ENCODE peak calls at places on chromosomes 12 and 14, in four cellular contexts. E is SK-N-SH; T is transverse colon; U is CD8-positive, alpha-beta memory T cell. O is an unnamed sample.
A peak's percentile ranks its signal among the peaks of the same experiment; 100 is the strongest.

GRCh38 chr12:54036620-54037359 is 3.9 kb downstream of the HOXC5 start:
- DNase-seq in U (no peak), E (no peak), T (no peak), O (peak; percentile 62)

GRCh38 chr14:90534091-90534837 is 137.4 kb downstream of the CALM1 start:
- DNase-seq in U (no peak), E (no peak), T (no peak), O (peak; percentile 63)

GRCh38 chr14:37246427-37246829 is 48.7 kb downstream of the MIPOL1 start:
- DNase-seq in E (peak; percentile 1), U (peak; percentile 4), T (no peak), O (peak; percentile 5)

GRCh38 chr12:12946686-12947355 is 5.1 kb downstream of the GPRC5D start:
- DNase-seq in E (no peak), U (no peak), T (no peak), O (peak; percentile 9)

GRCh38 chr12:103855036-103855712 is 14.1 kb upstream of the NT5DC3 start:
- DNase-seq in T (no peak), E (no peak), U (no peak), O (no peak)

GRCh38 chr12:131862994-131863710 is 31.3 kb upstream of the ULK1 start:
- DNase-seq in U (no peak), E (no peak), T (no peak), O (no peak)

GRCh38 chr14:63938198-63939005 is 85.6 kb downstream of the SYNE2 start:
- DNase-seq in U (peak; percentile 20), E (no peak), T (no peak), O (no peak)

GRCh38 chr12:6444031-6444430 is 724 bp upstream of the CD27 start:
- DNase-seq in U (no peak), E (no peak), T (no peak), O (no peak)

GRCh38 chr12:116182359-116183063 is 95.0 kb downstream of the MED13L start:
- DNase-seq in U (no peak), E (no peak), T (no peak), O (no peak)

GRCh38 chr12:116186482-116187157 is 90.9 kb downstream of the MED13L start:
- DNase-seq in T (no peak), E (no peak), U (no peak), O (peak; percentile 16)

GRCh38 chr12:116187158-116187511 is 90.4 kb downstream of the MED13L start:
- DNase-seq in T (no peak), U (no peak), E (no peak), O (no peak)

GRCh38 chr12:116183741-116184141 is 93.8 kb downstream of the MED13L start:
- DNase-seq in T (no peak), U (no peak), E (no peak), O (peak; percentile 59)

DNA sequence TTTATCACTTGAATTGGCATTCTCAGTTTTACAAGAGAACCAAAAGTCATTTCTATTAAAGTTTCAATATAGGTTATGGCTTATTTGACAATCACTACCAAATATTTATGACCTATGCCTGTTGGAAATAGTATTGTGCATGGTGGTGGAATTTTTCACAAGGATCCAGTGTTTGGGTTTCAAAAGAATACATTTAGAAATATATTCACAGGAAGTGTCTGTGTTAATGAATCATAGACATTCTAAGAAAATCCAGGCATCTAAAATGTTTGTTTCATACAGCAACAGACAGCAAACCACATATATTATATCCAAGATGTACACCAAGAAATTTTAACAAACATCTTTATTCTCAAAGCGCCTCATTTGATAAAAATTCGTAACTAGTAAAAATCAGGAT is 92.7 kb downstream of the MED13L start:
- DNase-seq in T (no peak), U (no peak), E (no peak), O (no peak)
- H3K4me1 ChIP-seq in T (peaks cover 28% of the 10 kb centered on the region), U (peaks cover 35% of the 10 kb centered on the region), E (peaks cover 4% of the 10 kb centered on the region), O (peaks cover 22% of the 10 kb centered on the region)

GRCh38 chr12:124704619-124705018 is 137.2 kb upstream of the NCOR2 start:
- DNase-seq in E (no peak), U (no peak), T (no peak), O (no peak)
- H3K4me1 ChIP-seq in E (peaks cover 18% of the 10 kb centered on the region), U (no peaks in the 10 kb centered on the region), T (no peaks in the 10 kb centered on the region), O (peaks cover 17% of the 10 kb centered on the region)

DNA sequence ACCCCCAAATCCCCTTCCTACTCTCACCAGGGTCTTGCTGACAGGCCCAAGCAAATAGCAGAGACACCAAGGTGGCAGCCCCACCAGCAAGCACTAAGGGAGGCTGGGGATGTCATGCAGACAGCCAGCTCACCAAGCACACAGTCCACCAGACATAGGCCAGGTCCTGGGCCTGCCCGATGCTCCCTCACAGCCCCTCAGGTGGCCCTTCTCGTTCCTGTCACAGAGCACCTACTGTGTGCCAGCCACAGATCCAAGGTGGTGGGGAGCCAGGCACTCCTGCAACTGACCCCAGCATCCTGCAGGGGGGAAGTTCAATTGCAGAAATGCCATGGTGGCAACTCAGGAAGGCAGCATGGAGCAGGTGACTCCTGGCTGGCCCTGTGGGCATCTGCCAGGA is 60.5 kb upstream of the PNMA1 start:
- DNase-seq in E (no peak), U (no peak), T (no peak), O (no peak)
- H3K4me1 ChIP-seq in E (peaks cover 19% of the 10 kb centered on the region), U (peaks cover 67% of the 10 kb centered on the region), T (peaks cover 47% of the 10 kb centered on the region), O (peaks cover 19% of the 10 kb centered on the region)

GRCh38 chr12:113089839-113090238 is 33.3 kb downstream of the DTX1 start:
- DNase-seq in E (no peak), U (no peak), T (no peak), O (no peak)

GRCh38 chr12:113092478-113093408 is 36.2 kb downstream of the DTX1 start:
- DNase-seq in U (no peak), E (no peak), T (peak; percentile 73), O (no peak)

GRCh38 chr12:113090740-113091139 is 34.2 kb downstream of the DTX1 start:
- DNase-seq in U (no peak), T (no peak), E (no peak), O (no peak)

GRCh38 chr12:113093409-113094101 is 37.0 kb downstream of the DTX1 start:
- DNase-seq in E (no peak), U (no peak), T (no peak), O (no peak)

DNA sequence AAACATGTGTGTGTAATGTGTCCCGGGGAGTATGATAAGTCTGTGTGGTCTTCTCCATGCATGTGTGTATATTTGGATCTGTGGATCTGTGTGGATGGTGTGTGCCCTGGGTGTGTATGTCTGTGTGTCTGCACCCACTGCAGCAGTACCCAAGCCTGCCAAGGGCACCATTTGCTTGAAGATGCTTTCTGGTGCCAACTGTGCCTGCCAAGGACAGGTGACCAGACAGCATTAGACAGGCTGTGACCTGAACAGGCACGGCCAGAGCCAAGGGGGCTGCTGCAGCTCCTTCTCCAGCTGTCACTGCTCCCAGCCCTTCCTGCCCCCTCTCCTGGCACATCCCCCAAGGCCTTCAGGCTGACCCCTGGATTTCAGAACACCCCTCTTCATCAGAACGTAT is 35.0 kb downstream of the DTX1 start:
- DNase-seq in U (no peak), E (no peak), T (no peak), O (no peak)
- H3K4me1 ChIP-seq in U (peaks cover 65% of the 10 kb centered on the region), E (no peaks in the 10 kb centered on the region), T (peaks cover 7% of the 10 kb centered on the region), O (no peaks in the 10 kb centered on the region)

GRCh38 chr12:55925870-55926737 is 1.6 kb downstream of the PYM1 start:
- DNase-seq in T (no peak), E (no peak), U (no peak), O (no peak)

GRCh38 chr12:55927588-55928502 is at the start of gene PYM1:
- DNase-seq in T (peak; percentile 91), E (peak; percentile 73), U (peak; percentile 56), O (peak; percentile 65)

GRCh38 chr12:55929306-55929791 is 1.6 kb upstream of the DGKA start:
- DNase-seq in E (no peak), T (peak; percentile 75), U (peak; percentile 98), O (no peak)

GRCh38 chr12:55925371-55925770 is 2.3 kb downstream of the PYM1 start:
- DNase-seq in E (no peak), U (no peak), T (no peak), O (no peak)

GRCh38 chr12:55926738-55927587 is 731 bp downstream of the PYM1 start:
- DNase-seq in T (peak; percentile 91), E (peak; percentile 96), U (peak; percentile 86), O (peak; percentile 94)
- H3K4me1 ChIP-seq in T (peaks cover 46% of the 10 kb centered on the region), E (peaks cover 21% of the 10 kb centered on the region), U (peaks cover 46% of the 10 kb centered on the region), O (peaks cover 5% of the 10 kb centered on the region)

GRCh38 chr14:100084591-100084990 is 19.4 kb downstream of the EVL start:
- DNase-seq in E (no peak), U (no peak), T (no peak), O (no peak)
- H3K4me1 ChIP-seq in E (peaks cover 7% of the 10 kb centered on the region), U (peaks cover 98% of the 10 kb centered on the region), T (peaks cover 3% of the 10 kb centered on the region), O (peaks cover under 1% of the 10 kb centered on the region)